ENCODE peak calls at places on chromosomes 3 and 15, in five cellular contexts. D is A549, I is GM12878, A is HepG2, C is K562. Q is an unnamed sample.

GRCh38 chr3:170062769-170063168 is 25.0 kb downstream of the GPR160 start:
- DNase-seq in I (no peak), D (no peak), A (no peak), C (no peak), Q (no peak)

GRCh38 chr3:18843188-18843587 is 305.1 kb upstream of the KCNH8 start:
- DNase-seq in A (no peak), D (no peak), C (no peak), I (no peak), Q (no peak)

GRCh38 chr15:40456738-40457137 is 14.0 kb upstream of the CHST14 start:
- DNase-seq in A (no peak), I (no peak), C (no peak), D (no peak), Q (no peak)

GRCh38 chr15:66044837-66045236 is 175.5 kb downstream of the RAB11A start:
- DNase-seq in C (no peak), I (no peak), D (no peak), A (no peak), Q (no peak)

GRCh38 chr15:38646716-38647115 is 82.1 kb upstream of the RASGRP1 start:
- DNase-seq in I (no peak), C (no peak), D (no peak), A (no peak), Q (no peak)

GRCh38 chr3:13280856-13281656 is 139.1 kb downstream of the NUP210 start:
- DNase-seq in I (no peak), C (peak), D (no peak), A (no peak), Q (no peak)

GRCh38 chr15:90902996-90903732 is at the start of gene MAN2A2:
- DNase-seq in A (peak), I (no peak), C (peak), D (peak), Q (peak)

GRCh38 chr3:184284696-184285095 is 8.9 kb downstream of the ECE2 start:
- DNase-seq in I (no peak), A (peak), D (peak), C (peak), Q (no peak)

GRCh38 chr15:57505056-57505713 is 86.5 kb upstream of the MYZAP start:
- DNase-seq in C (no peak), A (peak), I (no peak), D (peak), Q (no peak)

GRCh38 chr15:65653341-65653740 is 31.6 kb downstream of the SLC24A1 start:
- DNase-seq in D (no peak), C (no peak), A (no peak), I (no peak), Q (no peak)

GRCh38 chr3:22728406-22728805 is 474.7 kb upstream of the UBE2E2 start:
- DNase-seq in C (no peak), D (no peak), I (no peak), A (no peak), Q (no peak)

DNA sequence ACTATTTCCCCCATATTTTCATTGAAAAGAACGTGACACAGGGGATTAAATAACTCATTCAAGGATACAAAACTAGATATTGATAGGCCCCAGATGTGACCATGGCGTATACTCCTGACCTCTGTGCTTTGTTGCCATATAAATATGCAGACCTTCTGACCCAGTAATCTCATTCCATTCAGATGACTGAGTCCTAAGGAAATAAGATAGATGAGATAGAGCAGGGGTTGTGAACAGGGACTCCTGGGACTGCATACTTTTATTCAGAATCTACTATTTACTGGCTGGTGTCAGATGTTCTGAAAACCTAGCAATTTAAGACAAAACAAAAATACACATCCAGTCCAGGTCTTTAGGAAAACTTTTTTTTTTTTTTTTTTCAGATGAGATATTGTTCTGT is 139.2 kb upstream of the MANF start:
- DNase-seq in D (no peak), A (no peak), C (no peak), I (no peak), Q (no peak)
- TF ChIP-seq HDAC2 in D (no peak), A (no peak), C (no peak), I (no peak), Q (no peak)

GRCh38 chr15:61232266-61232665 is 3.2 kb upstream of the RORA start:
- DNase-seq in C (no peak), I (no peak), A (no peak), D (no peak), Q (no peak)

GRCh38 chr15:61228025-61228901 is 839 bp downstream of the RORA start:
- DNase-seq in C (no peak), D (peak), A (no peak), I (no peak), Q (no peak)

GRCh38 chr15:61222010-61222409 is 7.1 kb downstream of the RORA start:
- DNase-seq in D (no peak), A (no peak), I (no peak), C (no peak), Q (no peak)

GRCh38 chr15:61227269-61228024 is 1.7 kb downstream of the RORA start:
- DNase-seq in A (no peak), D (peak), I (no peak), C (no peak), Q (no peak)

GRCh38 chr15:61226313-61227250 is 2.5 kb downstream of the RORA start:
- DNase-seq in C (no peak), I (no peak), D (no peak), A (no peak), Q (no peak)
- TF ChIP-seq HDAC2 in C (no peak), I (no peak), D (no peak), A (no peak), Q (no peak)

GRCh38 chr15:82552861-82553260 is 12.6 kb upstream of the RPS17 start:
- DNase-seq in A (no peak), D (no peak), I (no peak), C (no peak), Q (no peak)
- TF ChIP-seq HDAC2 in A (no peak), D (no peak), I (no peak), C (no peak), Q (no peak)

GRCh38 chr3:45995370-45996192 is at the start of gene FYCO1:
- DNase-seq in A (peak), I (peak), C (peak), D (peak), Q (peak)
- TF ChIP-seq HDAC2 in A (peak), I (no peak), C (no peak), D (no peak), Q (peak)

GRCh38 chr3:69999191-70000027 is at the start of gene SAMMSON:
- DNase-seq in C (peak), I (no peak), D (peak), A (no peak), Q (peak)
- TF ChIP-seq HDAC2 in C (no peak), I (no peak), D (no peak), A (no peak), Q (no peak)

DNA sequence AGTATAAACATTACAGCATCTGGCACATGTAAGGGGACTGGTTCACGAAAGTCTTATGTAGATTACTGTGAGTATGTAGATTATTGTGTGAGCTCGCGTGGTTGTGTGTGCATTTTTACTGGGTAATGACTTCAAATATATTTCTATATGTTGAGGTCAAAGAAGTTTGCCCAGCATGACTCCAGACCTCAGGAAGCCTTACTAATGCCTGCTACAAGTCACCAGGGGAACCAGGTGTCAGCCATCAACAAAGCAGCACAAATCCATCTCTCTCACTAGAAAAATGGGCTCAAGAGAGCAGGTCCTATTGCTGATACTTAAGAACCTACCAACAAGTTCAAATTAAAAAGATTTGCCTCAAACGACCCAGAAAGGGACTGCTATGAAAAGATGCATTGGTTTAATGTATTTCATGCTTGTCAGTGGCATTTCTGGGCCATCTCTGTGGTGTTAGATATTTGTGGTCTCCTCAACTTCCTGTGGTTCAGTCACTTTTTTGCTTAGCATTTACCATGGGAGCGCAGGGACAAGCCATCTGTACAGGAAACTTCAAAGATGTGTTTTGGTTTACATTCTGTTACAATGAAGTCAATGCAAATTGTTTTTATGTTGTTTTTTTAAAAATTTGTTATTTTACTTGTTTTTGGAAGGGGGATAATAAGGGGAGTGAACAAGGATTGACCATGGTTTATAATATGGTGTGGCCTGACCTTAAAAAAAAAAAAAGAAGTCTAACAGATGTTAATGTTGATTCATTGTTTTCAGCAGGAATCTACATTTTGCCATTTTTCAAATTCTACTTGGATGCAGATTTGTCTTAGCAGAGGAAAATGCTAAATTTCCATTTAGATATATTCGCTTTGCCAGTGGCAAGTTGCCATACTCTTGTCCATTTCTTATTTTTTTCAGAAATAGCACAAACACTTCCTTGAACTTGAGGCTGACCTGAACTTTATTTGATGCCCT is 172.1 kb upstream of the ADAMTS9 start:
- DNase-seq in C (no peak), A (no peak), I (no peak), D (no peak), Q (no peak)
- TF ChIP-seq HDAC2 in C (no peak), A (no peak), I (no peak), D (no peak), Q (no peak)

GRCh38 chr3:181212271-181212670 is 222.7 kb upstream of the DNAJC19 start:
- DNase-seq in D (no peak), I (no peak), A (no peak), C (no peak), Q (no peak)

GRCh38 chr3:181213347-181213746 is 223.8 kb upstream of the DNAJC19 start:
- DNase-seq in C (no peak), I (no peak), D (no peak), A (no peak), Q (no peak)

GRCh38 chr3:181210275-181210674 is 220.7 kb upstream of the DNAJC19 start:
- DNase-seq in I (no peak), C (peak), A (peak), D (peak), Q (no peak)
- TF ChIP-seq HDAC2 in I (no peak), C (no peak), A (no peak), D (no peak), Q (no peak)

DNA sequence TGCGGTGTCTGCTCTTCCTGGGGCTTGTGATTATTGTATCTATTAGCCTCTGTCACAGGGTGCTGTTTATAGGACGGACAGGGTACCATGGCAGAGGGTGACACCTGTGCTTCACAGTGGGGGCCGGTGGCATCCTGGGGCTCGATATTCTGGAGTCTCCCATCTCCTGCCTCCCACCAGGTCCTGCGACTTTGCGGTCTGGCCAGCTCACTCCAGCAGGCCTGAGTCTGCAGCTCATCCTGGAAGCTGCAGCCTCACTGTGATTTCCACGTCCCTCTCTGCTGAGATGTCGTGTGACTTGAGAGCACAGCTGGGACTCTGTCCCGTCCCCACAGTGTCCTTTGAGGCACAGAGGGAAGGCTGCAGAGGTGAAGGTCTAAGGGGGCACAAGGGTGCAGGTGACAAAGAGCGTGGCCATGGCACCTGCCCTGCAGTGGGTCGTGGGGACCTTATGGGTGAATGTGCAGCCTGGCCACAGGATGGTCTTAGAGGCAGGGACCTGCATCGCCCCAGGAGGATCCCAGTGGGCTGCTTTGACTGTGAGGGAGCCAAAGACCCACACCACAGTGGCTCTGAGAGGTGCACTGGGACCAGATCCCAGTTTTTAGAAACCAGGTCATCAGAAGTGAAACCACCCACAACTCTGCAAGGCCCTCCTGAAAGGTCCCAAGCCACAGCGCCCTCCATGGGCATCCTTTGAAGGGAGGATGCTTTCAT is 172.8 kb downstream of the KLF13 start:
- DNase-seq in C (no peak), A (no peak), D (no peak), I (no peak), Q (no peak)
- TF ChIP-seq HDAC2 in C (no peak), A (no peak), D (no peak), I (no peak), Q (no peak)

Q was measured in H1.